ENCODE peak calls at places on chromosomes 1 and 21, in five cellular contexts. S, G, R, O and H are unnamed samples. For H4K20me1 and H3K79me2, the result is how much of the 10 kb centered on the place peaks cover.

GRCh38 chr1:63327417-63328139 is 5.2 kb downstream of the FOXD3 start:
- DNase-seq in O (peak), R (peak), S (peak), G (peak), H (peak)

GRCh38 chr1:182444497-182444896 is 5.4 kb upstream of the RGSL1 start:
- DNase-seq in R (no peak), G (no peak), S (no peak), O (no peak), H (peak)

GRCh38 chr1:35768350-35769187 is 1.2 kb downstream of the CLSPN start:
- DNase-seq in O (no peak), G (no peak), R (no peak), S (no peak), H (peak)

GRCh38 chr1:209920844-209921243 is 17.2 kb upstream of the SYT14 start:
- DNase-seq in S (no peak), O (no peak), R (no peak), G (no peak), H (no peak)

GRCh38 chr1:226553594-226554279 is 5.2 kb downstream of the STUM start:
- DNase-seq in G (no peak), R (no peak), O (no peak), S (no peak), H (peak)

GRCh38 chr1:244049142-244049968 is 1.7 kb upstream of the ZBTB18 start:
- DNase-seq in O (no peak), S (peak), R (peak), G (peak), H (peak)

GRCh38 chr1:10969267-10969970 is 43.0 kb upstream of the TARDBP start:
- DNase-seq in S (no peak), R (no peak), O (no peak), G (peak), H (no peak)

GRCh38 chr1:1033731-1034437 is 14.0 kb downstream of the AGRN start:
- DNase-seq in R (no peak), O (no peak), S (no peak), G (peak), H (no peak)

GRCh38 chr1:167548059-167548932 is 5.3 kb downstream of the CREG1 start:
- DNase-seq in O (no peak), G (no peak), S (no peak), R (no peak), H (no peak)

GRCh38 chr1:172108494-172108893 is 267.2 kb downstream of the DNM3 start:
- DNase-seq in O (no peak), G (no peak), R (peak), S (no peak), H (no peak)

GRCh38 chr21:42357307-42357706 is 6.5 kb upstream of the TFF2 start:
- DNase-seq in S (no peak), O (no peak), G (no peak), R (no peak), H (no peak)

GRCh38 chr1:30375156-30375555 is 348.2 kb downstream of the MATN1 start:
- DNase-seq in O (no peak), G (no peak), R (no peak), S (no peak), H (no peak)

GRCh38 chr1:41418868-41419583 is 57.8 kb downstream of the FOXO6 start:
- DNase-seq in S (peak), R (peak), O (peak), G (peak), H (no peak)

GRCh38 chr1:230867903-230868735 is at the start of gene C1orf198:
- DNase-seq in G (peak), O (peak), S (peak), R (peak), H (peak)

GRCh38 chr1:34129630-34130029 is 35.4 kb downstream of the CSMD2 start:
- DNase-seq in S (no peak), G (no peak), O (no peak), R (no peak), H (no peak)

GRCh38 chr1:20187813-20188454 is 1.6 kb upstream of the PLA2G2C start:
- DNase-seq in G (no peak), S (no peak), R (no peak), O (no peak), H (no peak)

GRCh38 chr1:25626018-25626417 is 9.4 kb downstream of the MAN1C1 start:
- DNase-seq in S (no peak), R (no peak), G (no peak), O (no peak), H (no peak)

GRCh38 chr1:85576642-85577420 is 3.7 kb upstream of the CCN1 start:
- DNase-seq in G (peak), R (peak), O (peak), S (peak), H (no peak)

GRCh38 chr21:42672699-42673458 is 19.5 kb downstream of the PDE9A start:
- DNase-seq in S (peak), R (peak), O (no peak), G (peak), H (no peak)

GRCh38 chr21:34845521-34846213 is 176.9 kb downstream of the CLIC6 start:
- DNase-seq in R (peak), S (peak), O (no peak), G (no peak), H (no peak)

GRCh38 chr1:26130695-26131094 is 19.1 kb downstream of the PDIK1L start:
- DNase-seq in R (no peak), O (no peak), G (no peak), S (no peak), H (no peak)

GRCh38 chr1:92749024-92749634 is 35.8 kb downstream of the EVI5 start:
- DNase-seq in R (peak), O (peak), G (peak), S (peak), H (peak)

GRCh38 chr1:244254467-244254866 is 197.2 kb downstream of the ADSS2 start:
- DNase-seq in S (no peak), G (no peak), R (no peak), O (no peak), H (no peak)

GRCh38 chr1:107687846-107688753 is 276.9 kb downstream of the VAV3 start:
- DNase-seq in O (peak), G (no peak), R (peak), S (no peak), H (no peak)

GRCh38 chr1:3930282-3930681 is 30.2 kb upstream of the C1orf174 start:
- DNase-seq in S (no peak), G (no peak), O (no peak), R (no peak), H (no peak)

GRCh38 chr1:168512864-168513595 is 30.8 kb downstream of the XCL2 start:
- DNase-seq in O (peak), G (no peak), S (no peak), R (no peak), H (no peak)

GRCh38 chr21:38476385-38476784 is 21.9 kb downstream of the ERG start:
- DNase-seq in O (no peak), G (no peak), R (no peak), S (no peak), H (no peak)

GRCh38 chr1:185363205-185363604 is 46.2 kb upstream of the IVNS1ABP start:
- DNase-seq in G (no peak), S (no peak), R (no peak), O (no peak), H (no peak)

GRCh38 chr1:153361129-153362109 is 3.8 kb downstream of the S100A9 start:
- DNase-seq in O (no peak), R (no peak), S (no peak), G (no peak), H (no peak)

GRCh38 chr1:175089319-175089718 is 21.7 kb downstream of the TNN start:
- DNase-seq in S (no peak), R (no peak), G (peak), O (no peak), H (peak)

GRCh38 chr21:45543371-45543709 is 1.1 kb upstream of the SLC19A1 start:
- DNase-seq in S (no peak), O (no peak), G (no peak), R (no peak), H (no peak)

GRCh38 chr1:45573231-45573804 is 10.5 kb upstream of the NASP start:
- DNase-seq in O (no peak), G (peak), R (no peak), S (no peak), H (peak)
- H3K4me3 ChIP-seq in O (no peak), G (no peak), R (no peak), S (no peak), H (no peak)

GRCh38 chr1:13770769-13771168 is 70.8 kb downstream of the PRDM2 start:
- DNase-seq in R (no peak), S (no peak), G (no peak), O (no peak), H (no peak)
- H4K20me1 ChIP-seq in R (under half), S (under half), G (under half), O (under half), H (under half)

DNA sequence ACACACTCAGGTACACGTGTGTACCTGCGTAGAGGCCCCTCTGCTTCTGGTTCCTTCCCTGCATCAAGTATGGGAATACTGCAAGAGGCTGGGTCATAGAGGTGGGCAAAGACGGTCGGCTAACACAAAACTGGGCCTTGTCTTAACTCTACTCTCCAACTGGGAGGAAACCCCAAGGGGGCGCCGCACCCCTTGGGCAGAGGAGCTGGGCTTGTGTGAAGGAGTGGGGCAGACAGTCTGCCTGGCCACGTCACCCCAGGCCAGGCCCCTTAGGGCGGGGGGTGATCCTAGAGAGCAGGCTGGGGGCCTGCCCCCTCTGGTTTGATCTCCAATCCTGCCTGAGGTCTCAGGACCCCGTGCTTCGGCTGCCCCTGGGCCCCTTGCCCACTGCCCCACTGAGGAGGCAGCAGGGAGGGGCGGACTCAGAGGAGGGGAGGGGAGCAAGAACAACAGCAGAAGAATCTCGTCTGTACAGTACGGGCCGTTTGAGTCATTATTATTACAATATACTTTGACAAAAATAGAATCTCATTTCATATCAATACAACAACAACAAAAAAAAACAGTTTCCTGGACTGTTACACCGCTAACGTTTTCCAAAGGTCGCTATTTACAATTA is 34.7 kb downstream of the MEF2D start:
- DNase-seq in S (no peak), O (peak), G (peak), R (no peak), H (peak)
- H3K79me2 ChIP-seq in S (under half), O (under half), G (under half), R (under half), H (under half)

GRCh38 chr1:217078010-217078704 is 354.9 kb upstream of the ESRRG start:
- DNase-seq in G (peak), S (no peak), O (no peak), R (peak), H (no peak)

GRCh38 chr1:217076902-217077301 is 353.7 kb upstream of the ESRRG start:
- DNase-seq in R (peak), G (no peak), S (no peak), O (no peak), H (no peak)

GRCh38 chr1:217079579-217079978 is 356.4 kb upstream of the ESRRG start:
- DNase-seq in R (no peak), S (no peak), G (no peak), O (no peak), H (no peak)

DNA sequence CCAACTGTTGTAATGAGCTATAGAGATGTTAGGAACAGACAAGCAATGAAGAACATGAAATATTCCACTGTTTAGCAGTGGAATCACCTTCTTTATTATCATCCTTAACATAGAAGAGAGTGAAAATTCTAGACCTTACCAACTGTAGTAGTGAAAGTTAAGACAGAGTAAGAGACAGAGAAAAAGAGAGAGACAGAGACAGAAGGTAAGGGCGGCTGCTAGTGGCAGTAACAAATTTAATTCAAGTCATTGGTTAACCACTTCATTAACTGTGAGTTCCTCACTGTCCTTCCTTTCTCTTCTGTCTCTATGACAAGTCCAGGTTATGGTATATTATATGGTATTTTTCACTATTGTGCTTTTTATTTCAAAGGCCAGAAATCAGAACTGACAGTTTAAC is 355.7 kb upstream of the ESRRG start:
- DNase-seq in R (no peak), S (no peak), G (no peak), O (no peak), H (no peak)
- H3K4me3 ChIP-seq in R (no peak), S (no peak), G (no peak), O (no peak), H (no peak)

GRCh38 chr1:27145934-27146354 is 9.0 kb downstream of the SLC9A1 start:
- DNase-seq in R (peak), O (no peak), G (no peak), S (peak), H (no peak)
- H4K20me1 ChIP-seq in R (under half), O (under half), G (under half), S (under half), H (under half)

DNA sequence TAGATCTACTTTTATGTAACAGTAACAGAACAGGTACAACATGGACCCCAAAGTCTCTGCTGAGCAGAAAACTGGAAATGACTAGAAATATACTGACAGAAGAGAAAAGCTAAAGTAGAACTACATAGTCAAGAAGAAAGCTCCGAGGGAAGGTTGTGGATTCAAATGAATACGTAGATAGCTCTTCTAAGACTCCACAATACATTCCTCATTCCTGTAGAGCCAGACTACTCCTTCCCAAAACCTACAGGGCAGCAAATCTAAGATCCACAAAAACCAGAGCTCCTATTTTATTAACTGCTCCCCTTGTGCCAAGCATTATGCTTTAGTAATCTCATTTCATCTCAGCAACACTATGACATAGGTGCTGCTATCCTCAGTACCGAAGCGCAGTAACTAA is 35.2 kb downstream of the ARID4B start:
- DNase-seq in G (no peak), S (no peak), R (no peak), O (no peak), H (no peak)
- H3K79me2 ChIP-seq in G (half or more), S (half or more), R (half or more), O (half or more), H (half or more)